ENCODE peak calls at places on chromosomes 5 and 9, in ten cellular contexts. T, D, K, Q, A, Z, W, U, H and C are unnamed samples.
A peak's percentile ranks its signal among the peaks of the same experiment; 100 is the strongest.

GRCh38 chr5:15835514-15835913 is 335.5 kb downstream of the FBXL7 start:
- DNase-seq in K (no peak), Z (no peak), H (peak; percentile 38), T (no peak), Q (no peak), A (no peak), U (no peak), D (no peak), W (no peak), C (no peak)

GRCh38 chr5:133387621-133388020 is 224.7 kb downstream of the FSTL4 start:
- DNase-seq in W (no peak), H (no peak), T (peak; percentile 7), Z (no peak), K (no peak), U (no peak), Q (no peak), A (no peak), D (no peak), C (no peak)

GRCh38 chr5:14257995-14258403 is 114.9 kb downstream of the TRIO start:
- DNase-seq in U (no peak), Z (no peak), D (no peak), K (no peak), W (no peak), Q (no peak), A (no peak), T (no peak), H (no peak), C (no peak)

GRCh38 chr5:141825836-141826560 is 52.2 kb downstream of the PCDH1 start:
- DNase-seq in W (no peak), Z (peak; percentile 38), H (no peak), T (no peak), A (no peak), U (no peak), Q (no peak), K (peak; percentile 64), D (no peak), C (peak; percentile 20)

GRCh38 chr9:16501098-16501663 is 369.3 kb downstream of the BNC2 start:
- DNase-seq in Q (no peak), K (no peak), H (peak; percentile 77), W (no peak), D (no peak), T (no peak), U (no peak), Z (no peak), A (no peak), C (no peak)

GRCh38 chr9:81390802-81391456 is 298.4 kb downstream of the TLE1 start:
- DNase-seq in D (no peak), Z (no peak), H (no peak), W (no peak), A (no peak), K (no peak), Q (no peak), U (peak; percentile 47), T (no peak), C (no peak)

GRCh38 chr9:135067091-135067710 is 20.3 kb upstream of the OLFM1 start:
- DNase-seq in D (no peak), W (no peak), U (no peak), K (peak; percentile 31), Z (no peak), T (no peak), H (no peak), A (no peak), Q (no peak), C (no peak)

GRCh38 chr5:16855475-16855874 is 80.6 kb downstream of the MYO10 start:
- DNase-seq in Q (no peak), U (no peak), K (no peak), Z (no peak), A (no peak), W (no peak), H (peak; percentile 38), D (no peak), T (no peak), C (no peak)

GRCh38 chr5:62305358-62305714 is 670 bp upstream of the KIF2A start:
- DNase-seq in U (no peak), T (no peak), K (no peak), W (no peak), Z (no peak), Q (no peak), A (no peak), H (no peak), D (no peak), C (no peak)

GRCh38 chr5:62305715-62306493 is at the start of gene KIF2A:
- DNase-seq in U (peak; percentile 86), H (peak; percentile 88), W (peak; percentile 76), A (peak; percentile 95), D (peak; percentile 85), Z (peak; percentile 93), K (peak; percentile 98), Q (peak; percentile 94), T (peak; percentile 81), C (peak; percentile 97)

GRCh38 chr5:62308439-62308838 is 2.4 kb downstream of the KIF2A start:
- DNase-seq in W (no peak), D (no peak), T (no peak), A (no peak), U (no peak), H (no peak), Q (no peak), Z (no peak), K (no peak), C (no peak)

GRCh38 chr5:62307364-62307689 is 1.3 kb downstream of the KIF2A start:
- DNase-seq in U (no peak), W (no peak), K (no peak), H (no peak), T (no peak), D (no peak), Z (no peak), A (no peak), Q (no peak), C (no peak)

DNA sequence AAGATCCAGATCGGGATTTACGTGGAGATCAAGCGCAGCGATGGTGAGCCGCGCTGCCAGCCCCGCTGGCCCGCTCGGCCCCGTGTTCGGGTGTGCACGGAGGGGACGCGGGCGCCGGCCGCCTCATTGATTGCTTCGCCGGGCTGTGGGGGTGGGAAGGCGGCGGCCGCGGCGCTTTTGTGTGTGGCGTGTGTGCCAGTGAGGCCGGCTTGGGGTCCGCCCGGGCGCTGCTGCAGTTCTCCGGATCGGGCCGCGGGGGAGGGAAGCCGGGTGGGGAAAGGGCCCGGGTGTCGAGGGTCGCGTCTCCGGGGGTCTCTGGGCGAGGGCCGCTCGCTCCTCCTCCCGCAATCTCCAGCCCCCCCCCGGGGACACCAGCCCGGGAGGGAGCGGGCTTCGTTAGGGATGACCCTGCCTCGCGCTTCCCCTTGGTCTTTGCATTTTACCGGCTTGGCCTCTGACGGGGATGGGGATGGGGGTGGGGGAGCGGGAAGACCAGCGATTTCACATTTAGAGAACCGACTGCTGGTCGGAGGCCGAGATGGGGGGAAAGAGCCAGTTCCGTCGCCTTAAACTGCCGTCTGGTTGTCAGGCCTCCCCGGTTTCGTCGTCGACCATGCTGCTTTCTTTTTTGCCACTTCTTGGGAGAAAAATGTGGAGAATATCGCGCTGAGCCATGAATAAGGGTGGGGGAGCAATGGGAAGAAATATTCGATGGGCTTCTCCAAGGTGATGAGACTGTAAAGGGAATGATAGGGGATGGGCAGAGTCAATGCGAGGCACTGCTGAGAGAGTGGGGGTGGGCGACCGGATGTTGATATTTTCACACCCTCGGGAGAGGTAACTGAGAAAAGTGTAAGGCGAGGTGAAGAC is 723 bp downstream of the KIF2A start:
- DNase-seq in W (no peak), D (no peak), H (peak; percentile 35), Z (peak; percentile 47), A (no peak), Q (peak; percentile 69), T (peak; percentile 18), U (peak; percentile 16), K (peak; percentile 94), C (peak; percentile 77)
- TF ChIP-seq POLR2A in W (no peak), D (no peak), H (no peak), Z (no peak), A (no peak), Q (no peak), T (no peak), U (no peak), K (no peak), C (peak; percentile 15)

GRCh38 chr5:32713396-32714381 is 2.6 kb downstream of the NPR3 start:
- DNase-seq in A (peak; percentile 68), Q (peak; percentile 55), W (no peak), H (peak; percentile 57), U (peak; percentile 39), T (no peak), Z (no peak), K (peak; percentile 77), D (no peak), C (no peak)

GRCh38 chr5:32710859-32711692 is at the start of gene NPR3:
- DNase-seq in U (no peak), Z (peak; percentile 68), Q (no peak), K (no peak), H (peak; percentile 66), W (no peak), D (no peak), T (no peak), A (no peak), C (no peak)

GRCh38 chr5:32714836-32715235 is 3.7 kb downstream of the NPR3 start:
- DNase-seq in H (peak; percentile 72), D (no peak), A (no peak), Q (no peak), W (no peak), K (no peak), Z (no peak), U (no peak), T (no peak), C (no peak)

GRCh38 chr5:32711693-32712462 is 757 bp downstream of the NPR3 start:
- DNase-seq in Z (peak; percentile 52), D (no peak), U (no peak), T (no peak), Q (no peak), A (no peak), W (no peak), K (no peak), H (peak; percentile 49), C (no peak)

DNA sequence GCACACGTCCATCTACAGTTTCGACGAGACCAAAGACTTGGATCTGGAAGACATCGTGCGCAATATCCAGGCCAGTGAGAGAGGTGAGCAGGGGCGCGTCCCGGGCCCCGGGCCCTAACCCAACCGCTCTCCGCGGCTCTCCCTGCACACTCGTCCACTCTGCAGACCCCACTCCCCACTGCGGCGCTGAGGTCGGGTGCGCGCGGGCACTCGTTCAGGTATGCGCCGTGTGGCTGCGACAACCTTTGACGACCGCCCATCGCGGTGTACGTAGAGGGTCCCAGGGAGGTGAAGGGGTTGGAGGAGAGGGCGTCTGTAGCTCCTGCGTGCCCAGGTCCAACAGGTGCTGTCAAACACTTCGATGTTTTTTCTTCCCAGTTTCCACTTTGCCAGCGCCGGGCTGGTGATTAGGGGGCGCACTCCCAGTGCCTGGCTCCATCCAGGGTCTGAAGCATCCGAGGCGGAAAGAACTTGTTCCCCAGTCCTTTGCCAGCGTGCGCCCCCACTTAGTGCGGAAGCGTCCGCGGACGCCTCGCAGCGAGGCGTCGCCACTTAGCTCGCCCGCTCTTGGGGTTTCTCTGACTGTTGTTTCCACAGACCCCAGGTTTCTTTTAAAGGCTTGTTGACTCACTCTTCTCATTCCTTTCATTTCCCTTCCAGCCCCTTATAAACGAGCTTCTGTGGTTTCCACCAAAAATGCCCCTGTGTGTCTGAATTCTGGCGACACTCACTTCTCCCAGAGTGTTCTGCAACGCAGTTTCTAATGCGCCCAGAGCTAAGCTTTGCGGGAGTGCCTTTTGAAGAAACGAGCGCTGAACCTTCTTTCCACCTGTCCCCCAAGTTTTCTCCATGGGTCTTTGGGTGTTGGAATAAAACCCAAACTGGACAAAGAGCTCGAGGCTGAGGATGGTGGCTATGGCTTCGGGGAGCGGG is 1.6 kb downstream of the NPR3 start:
- DNase-seq in A (no peak), T (no peak), D (no peak), H (peak; percentile 35), Z (no peak), K (no peak), U (no peak), Q (no peak), W (no peak), C (no peak)
- TF ChIP-seq CTCF in A (no peak), T (no peak), D (no peak), H (no peak), Z (no peak), K (no peak), U (no peak), Q (peak; percentile 18), W (no peak), C (no peak)

GRCh38 chr5:131386124-131386523 is 122.3 kb downstream of the CDC42SE2 start:
- DNase-seq in H (no peak), T (no peak), U (no peak), K (no peak), D (no peak), Z (no peak), W (no peak), Q (no peak), A (no peak), C (no peak)

GRCh38 chr5:131382407-131383395 is 118.8 kb downstream of the CDC42SE2 start:
- DNase-seq in W (peak; percentile 66), Z (peak; percentile 85), H (peak; percentile 58), Q (no peak), T (no peak), A (no peak), K (no peak), D (peak; percentile 50), U (no peak), C (peak; percentile 82)

GRCh38 chr5:131384181-131384580 is 120.3 kb downstream of the CDC42SE2 start:
- DNase-seq in D (no peak), U (no peak), Q (no peak), Z (no peak), K (no peak), A (no peak), T (no peak), H (no peak), W (no peak), C (no peak)

GRCh38 chr5:131386779-131387178 is 122.9 kb downstream of the CDC42SE2 start:
- DNase-seq in Q (no peak), T (no peak), D (no peak), A (no peak), H (peak; percentile 20), Z (no peak), U (no peak), K (no peak), W (peak; percentile 82), C (no peak)

DNA sequence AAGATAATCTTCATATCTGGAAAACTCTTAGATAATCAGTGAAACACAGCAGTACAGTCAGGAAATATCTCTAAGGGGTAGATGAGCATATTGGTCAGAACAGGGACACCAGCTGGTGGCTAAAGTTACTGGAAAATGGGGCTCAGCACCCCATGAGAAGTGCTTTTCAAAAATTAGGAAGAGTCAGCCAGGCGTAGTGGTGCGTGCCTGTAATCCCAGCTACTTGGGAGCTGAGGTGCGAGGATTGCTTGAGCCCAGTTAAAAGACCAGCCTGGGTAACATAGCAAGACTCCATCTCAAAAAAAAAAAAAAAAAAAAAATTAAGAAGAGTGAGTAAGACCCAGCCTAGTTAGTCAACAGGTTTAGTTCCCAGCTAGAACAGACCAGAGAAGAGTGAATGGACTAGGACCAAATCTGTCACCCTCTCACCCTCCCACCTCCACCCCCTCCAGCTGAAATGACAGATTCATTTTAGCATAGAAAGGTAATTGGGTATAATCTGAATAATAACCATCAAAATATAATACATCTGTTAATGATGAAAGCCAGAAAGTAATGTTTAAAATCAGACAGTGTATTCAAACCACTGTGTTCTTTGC is 120.9 kb downstream of the CDC42SE2 start:
- DNase-seq in U (no peak), Q (no peak), H (no peak), Z (no peak), W (no peak), T (no peak), K (no peak), A (no peak), D (no peak), C (no peak)
- TF ChIP-seq POLR2A in U (no peak), Q (no peak), H (no peak), Z (no peak), W (no peak), T (no peak), K (no peak), A (no peak), D (no peak), C (no peak)

GRCh38 chr9:77175152-77175551 is 2.2 kb upstream of the VPS13A start:
- DNase-seq in U (no peak), Q (no peak), A (no peak), Z (no peak), W (no peak), H (no peak), D (no peak), K (no peak), T (no peak), C (peak; percentile 69)

GRCh38 chr9:77176106-77176505 is 1.2 kb upstream of the VPS13A start:
- DNase-seq in U (no peak), Z (no peak), A (no peak), W (no peak), T (no peak), K (no peak), H (no peak), Q (no peak), D (no peak), C (no peak)

GRCh38 chr9:77177894-77178794 is 810 bp downstream of the VPS13A start:
- DNase-seq in U (peak; percentile 12), A (peak; percentile 68), H (peak; percentile 31), W (peak; percentile 9), K (peak; percentile 89), T (no peak), Q (peak; percentile 77), Z (peak; percentile 32), D (no peak), C (peak; percentile 69)

GRCh38 chr9:77176686-77177142 is 620 bp upstream of the VPS13A start:
- DNase-seq in D (no peak), K (no peak), H (no peak), Z (no peak), Q (no peak), A (no peak), W (no peak), U (no peak), T (no peak), C (no peak)

GRCh38 chr9:77177143-77177893 is at the start of gene VPS13A:
- DNase-seq in D (peak; percentile 88), H (peak; percentile 91), A (peak; percentile 94), Z (peak; percentile 94), U (peak; percentile 92), Q (peak; percentile 96), W (peak; percentile 84), K (peak; percentile 97), T (peak; percentile 88), C (peak; percentile 96)
- TF ChIP-seq CTCF in D (peak; percentile 3), H (peak; percentile 34), A (no peak), Z (peak; percentile 19), U (no peak), Q (no peak), W (peak; percentile 70), K (no peak), T (no peak), C (no peak)